ENCODE peak calls at places on chromosomes 6 and 20, in four cellular contexts. One of them, this sample, is unnamed.

GRCh38 chr6:3227363-3228045 is at the start of gene TUBB2B:
- DNase-seq in ovary: no peak
- DNase-seq in fibroblast of mammary gland: no peak
- DNase-seq in DND-41: no peak
- DNase-seq in this sample: no peak

GRCh38 chr6:39566381-39566934 is 158.8 kb downstream of the KIF6 start:
- DNase-seq in DND-41: no peak
- DNase-seq in fibroblast of mammary gland: peak
- DNase-seq in ovary: no peak
- DNase-seq in this sample: no peak

GRCh38 chr20:47809161-47809560 is 23.9 kb upstream of the SULF2 start:
- DNase-seq in fibroblast of mammary gland: no peak
- DNase-seq in DND-41: no peak
- DNase-seq in ovary: no peak
- DNase-seq in this sample: no peak

GRCh38 chr6:89073840-89074239 is 6.7 kb upstream of the PNRC1 start:
- DNase-seq in ovary: no peak
- DNase-seq in fibroblast of mammary gland: no peak
- DNase-seq in DND-41: no peak
- DNase-seq in this sample: no peak

GRCh38 chr6:11349880-11350279 is 117.4 kb upstream of the NEDD9 start:
- DNase-seq in DND-41: no peak
- DNase-seq in ovary: no peak
- DNase-seq in fibroblast of mammary gland: no peak
- DNase-seq in this sample: no peak

GRCh38 chr6:111565316-111566221 is 40.1 kb downstream of the TRAF3IP2 start:
- DNase-seq in DND-41: peak
- DNase-seq in ovary: no peak
- DNase-seq in fibroblast of mammary gland: no peak
- DNase-seq in this sample: no peak

GRCh38 chr6:52876056-52876787 is 33.3 kb downstream of the GSTA3 start:
- DNase-seq in fibroblast of mammary gland: no peak
- DNase-seq in ovary: no peak
- DNase-seq in DND-41: no peak
- DNase-seq in this sample: peak

GRCh38 chr6:81625216-81625615 is 127.3 kb downstream of the TENT5A start:
- DNase-seq in fibroblast of mammary gland: no peak
- DNase-seq in ovary: no peak
- DNase-seq in DND-41: no peak
- DNase-seq in this sample: peak

GRCh38 chr20:5691918-5692618 is 58.1 kb upstream of the SHLD1 start:
- DNase-seq in ovary: no peak
- DNase-seq in DND-41: peak
- DNase-seq in fibroblast of mammary gland: no peak
- DNase-seq in this sample: no peak

GRCh38 chr6:43205849-43206248 is 23.4 kb downstream of the DNPH1 start:
- DNase-seq in DND-41: no peak
- DNase-seq in fibroblast of mammary gland: no peak
- DNase-seq in ovary: no peak
- DNase-seq in this sample: no peak

GRCh38 chr20:53146201-53146891 is 174.2 kb downstream of the TSHZ2 start:
- DNase-seq in fibroblast of mammary gland: no peak
- DNase-seq in DND-41: no peak
- DNase-seq in ovary: no peak
- DNase-seq in this sample: no peak

GRCh38 chr6:13425971-13426931 is 61.1 kb downstream of the GFOD1 start:
- DNase-seq in ovary: no peak
- DNase-seq in fibroblast of mammary gland: peak
- DNase-seq in DND-41: no peak
- DNase-seq in this sample: peak

GRCh38 chr20:9407805-9408421 is 106.5 kb upstream of the LAMP5 start:
- DNase-seq in DND-41: peak
- DNase-seq in fibroblast of mammary gland: peak
- DNase-seq in ovary: no peak
- DNase-seq in this sample: peak

GRCh38 chr20:16664031-16664430 is 65.8 kb upstream of the SNRPB2 start:
- DNase-seq in DND-41: no peak
- DNase-seq in ovary: no peak
- DNase-seq in fibroblast of mammary gland: no peak
- DNase-seq in this sample: no peak

GRCh38 chr6:107320126-107320525 is 139.2 kb downstream of the PDSS2 start:
- DNase-seq in ovary: no peak
- DNase-seq in DND-41: no peak
- DNase-seq in fibroblast of mammary gland: peak
- DNase-seq in this sample: peak

GRCh38 chr6:162852810-162853577 is 125.2 kb downstream of the PACRG start:
- DNase-seq in ovary: no peak
- DNase-seq in fibroblast of mammary gland: no peak
- DNase-seq in DND-41: no peak
- DNase-seq in this sample: no peak

GRCh38 chr6:29946380-29946779 is 4.0 kb downstream of the HLA-A start:
- DNase-seq in DND-41: no peak
- DNase-seq in fibroblast of mammary gland: no peak
- DNase-seq in ovary: no peak
- DNase-seq in this sample: no peak

GRCh38 chr20:18662279-18662678 is 74.4 kb downstream of the DTD1 start:
- DNase-seq in ovary: no peak
- DNase-seq in DND-41: no peak
- DNase-seq in fibroblast of mammary gland: no peak
- DNase-seq in this sample: no peak

GRCh38 chr6:32113386-32114352 is 4.5 kb upstream of the TNXB start:
- DNase-seq in fibroblast of mammary gland: peak
- DNase-seq in DND-41: no peak
- DNase-seq in ovary: peak
- DNase-seq in this sample: peak

GRCh38 chr6:170031684-170032121 is 259.2 kb downstream of the DLL1 start:
- DNase-seq in ovary: peak
- DNase-seq in DND-41: no peak
- DNase-seq in fibroblast of mammary gland: no peak
- DNase-seq in this sample: no peak

GRCh38 chr20:5153612-5154542 is 27.1 kb downstream of the CDS2 start:
- DNase-seq in ovary: no peak
- DNase-seq in DND-41: no peak
- DNase-seq in fibroblast of mammary gland: peak
- DNase-seq in this sample: no peak

GRCh38 chr20:25090492-25091429 is 8.8 kb upstream of the VSX1 start:
- DNase-seq in DND-41: peak
- DNase-seq in ovary: no peak
- DNase-seq in fibroblast of mammary gland: no peak
- DNase-seq in this sample: no peak

GRCh38 chr6:16043171-16044142 is 85.4 kb upstream of the MYLIP start:
- DNase-seq in ovary: no peak
- DNase-seq in fibroblast of mammary gland: peak
- DNase-seq in DND-41: no peak
- DNase-seq in this sample: peak

GRCh38 chr20:7375905-7376304 is 564.4 kb downstream of the HAO1 start:
- DNase-seq in DND-41: no peak
- DNase-seq in fibroblast of mammary gland: peak
- DNase-seq in ovary: no peak
- DNase-seq in this sample: peak

GRCh38 chr20:40868568-40869223 is 159.9 kb upstream of the TOP1 start:
- DNase-seq in ovary: peak
- DNase-seq in DND-41: no peak
- DNase-seq in fibroblast of mammary gland: peak
- DNase-seq in this sample: peak

GRCh38 chr6:36853325-36853724 is 14.1 kb upstream of the CPNE5 start:
- DNase-seq in DND-41: no peak
- DNase-seq in ovary: no peak
- DNase-seq in fibroblast of mammary gland: peak
- DNase-seq in this sample: peak

GRCh38 chr6:10420546-10421507 is 6.0 kb upstream of the TFAP2A start:
- DNase-seq in DND-41: no peak
- DNase-seq in fibroblast of mammary gland: no peak
- DNase-seq in ovary: no peak
- DNase-seq in this sample: no peak

GRCh38 chr6:134238006-134238405 is 79.9 kb downstream of the SGK1 start:
- DNase-seq in ovary: no peak
- DNase-seq in DND-41: no peak
- DNase-seq in fibroblast of mammary gland: no peak
- DNase-seq in this sample: no peak

GRCh38 chr20:8303651-8304050 is 171.6 kb downstream of the PLCB1 start:
- DNase-seq in fibroblast of mammary gland: no peak
- DNase-seq in ovary: no peak
- DNase-seq in DND-41: no peak
- DNase-seq in this sample: no peak

GRCh38 chr6:3289664-3290055 is 30.9 kb downstream of the PSMG4 start:
- DNase-seq in DND-41: no peak
- DNase-seq in ovary: no peak
- DNase-seq in fibroblast of mammary gland: no peak
- DNase-seq in this sample: no peak

DNA sequence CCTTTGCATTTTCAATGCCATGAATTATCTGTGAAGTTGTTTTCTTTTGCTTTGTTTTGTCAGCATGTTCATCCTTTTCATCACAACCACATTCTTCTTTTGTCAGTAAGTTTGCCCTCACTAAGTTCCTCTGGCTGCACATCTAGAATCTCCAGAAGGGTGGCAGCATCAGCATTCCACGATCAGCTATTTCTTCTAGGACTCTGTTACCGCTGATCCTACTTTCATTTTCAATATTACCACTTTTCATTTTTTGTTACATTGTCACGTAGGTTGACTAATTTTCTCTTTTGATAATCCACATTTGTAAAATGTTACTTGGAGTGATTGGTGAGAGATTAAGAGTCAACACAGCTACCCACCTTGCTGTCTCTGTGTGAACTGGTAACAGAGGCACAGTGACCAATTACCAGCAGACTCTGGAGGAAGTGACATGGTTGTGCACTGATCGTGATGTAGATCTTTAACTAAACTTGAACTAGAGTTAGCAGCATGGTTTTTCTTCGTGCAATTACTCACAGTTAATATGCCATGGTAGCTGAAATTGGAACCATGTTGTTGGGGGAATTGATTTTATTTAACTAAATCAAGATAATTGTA is 307.9 kb upstream of the SLC35B3 start:
- DNase-seq in DND-41: no peak
- DNase-seq in fibroblast of mammary gland: no peak
- DNase-seq in ovary: no peak
- DNase-seq in this sample: no peak
- TF ChIP-seq CTCF in DND-41: peak
- TF ChIP-seq CTCF in fibroblast of mammary gland: no peak
- TF ChIP-seq CTCF in ovary: no peak
- TF ChIP-seq CTCF in this sample: no peak

DNA sequence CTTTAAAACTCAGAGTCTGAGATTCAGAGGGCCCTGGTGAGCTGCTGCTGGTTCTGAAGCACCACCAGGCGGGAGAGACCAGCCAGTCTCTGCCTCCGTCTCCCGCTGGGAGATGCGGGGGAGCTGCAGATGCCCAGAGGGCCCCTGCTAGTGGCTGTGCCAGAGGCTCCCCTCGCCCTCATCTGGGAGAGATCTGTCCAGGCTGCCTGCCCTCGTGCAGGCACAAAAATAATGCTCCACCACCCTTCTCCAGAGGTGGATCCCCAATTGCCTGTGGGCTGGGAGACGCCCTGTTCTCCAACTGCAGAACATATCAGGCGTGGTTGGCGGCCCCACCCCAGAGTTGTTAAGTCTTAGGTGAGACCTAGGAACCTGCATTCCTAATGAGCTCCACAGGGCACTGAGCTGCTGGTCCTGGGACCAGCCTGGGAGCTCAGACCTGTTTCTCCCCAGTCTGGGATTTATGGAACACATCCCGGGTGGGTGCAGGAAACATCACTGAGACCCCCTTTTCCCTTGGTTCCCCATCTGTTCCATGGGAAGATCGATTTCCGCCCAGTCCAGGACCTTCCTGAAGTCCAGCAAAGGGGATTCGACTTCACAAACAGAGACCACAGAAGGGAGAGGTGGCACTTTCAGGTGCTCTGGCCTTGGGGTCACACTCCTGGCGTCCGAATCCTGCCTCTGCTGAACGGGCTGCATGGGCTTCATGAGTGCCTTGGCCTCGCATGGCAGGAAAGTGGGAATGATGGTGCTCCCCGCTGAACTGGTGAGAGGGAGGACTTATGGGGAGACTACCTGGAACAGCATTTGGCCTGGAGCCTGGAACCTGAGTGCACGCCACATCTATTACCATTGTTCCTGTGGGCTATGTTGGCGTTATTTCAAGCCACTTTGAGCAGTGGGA is 296.5 kb downstream of the TAF4 start:
- DNase-seq in DND-41: no peak
- DNase-seq in fibroblast of mammary gland: no peak
- DNase-seq in ovary: no peak
- DNase-seq in this sample: no peak
- TF ChIP-seq CTCF in DND-41: no peak
- TF ChIP-seq CTCF in fibroblast of mammary gland: no peak
- TF ChIP-seq CTCF in ovary: no peak
- TF ChIP-seq CTCF in this sample: no peak

GRCh38 chr6:8499540-8499939 is 64.2 kb upstream of the SLC35B3 start:
- DNase-seq in DND-41: no peak
- DNase-seq in fibroblast of mammary gland: no peak
- DNase-seq in ovary: no peak
- DNase-seq in this sample: no peak
- TF ChIP-seq CTCF in DND-41: peak
- TF ChIP-seq CTCF in fibroblast of mammary gland: no peak
- TF ChIP-seq CTCF in ovary: no peak
- TF ChIP-seq CTCF in this sample: peak

GRCh38 chr6:4788953-4789584 is 12.9 kb downstream of the CDYL start:
- DNase-seq in ovary: no peak
- DNase-seq in fibroblast of mammary gland: no peak
- DNase-seq in DND-41: no peak
- DNase-seq in this sample: no peak

GRCh38 chr6:4786936-4787504 is 10.8 kb downstream of the CDYL start:
- DNase-seq in ovary: no peak
- DNase-seq in fibroblast of mammary gland: no peak
- DNase-seq in DND-41: no peak
- DNase-seq in this sample: no peak

GRCh38 chr6:4791174-4791573 is 15.0 kb downstream of the CDYL start:
- DNase-seq in DND-41: no peak
- DNase-seq in fibroblast of mammary gland: peak
- DNase-seq in ovary: no peak
- DNase-seq in this sample: no peak

GRCh38 chr6:4788482-4788881 is 12.3 kb downstream of the CDYL start:
- DNase-seq in DND-41: no peak
- DNase-seq in ovary: no peak
- DNase-seq in fibroblast of mammary gland: no peak
- DNase-seq in this sample: no peak

DNA sequence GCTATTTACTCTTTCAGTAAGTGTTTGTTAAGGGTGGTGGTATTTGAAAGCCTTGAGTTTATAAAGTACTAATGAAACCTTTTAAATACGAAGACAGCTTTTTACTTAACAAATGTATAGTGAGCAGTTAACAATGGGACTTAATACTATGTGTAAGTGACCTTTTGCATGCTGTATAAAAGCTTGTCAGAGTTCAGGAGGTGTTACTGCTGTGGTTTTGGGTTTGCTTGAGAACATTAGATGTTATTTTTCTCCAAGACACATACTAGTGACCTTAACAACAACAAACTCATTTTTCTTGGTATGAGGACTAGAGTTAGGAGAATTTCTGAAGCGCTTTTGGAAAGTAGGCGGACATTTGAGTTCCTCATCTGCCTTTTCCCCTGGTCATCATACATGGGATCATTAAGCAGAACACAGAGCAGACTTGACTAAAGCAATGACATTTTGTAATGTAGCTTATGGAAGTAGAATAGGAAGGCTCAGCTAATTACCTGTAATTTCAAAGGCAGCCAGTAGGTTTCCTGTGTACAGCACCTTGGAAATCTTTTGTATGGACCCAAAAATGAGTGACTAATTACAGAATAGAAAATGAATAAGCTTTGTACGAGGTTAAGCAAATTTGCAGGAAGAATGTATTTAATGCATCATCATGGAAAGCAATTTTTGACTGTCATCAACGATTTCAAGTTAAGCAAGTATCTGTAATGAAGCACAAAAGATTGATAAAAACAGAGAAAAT is 14.1 kb downstream of the CDYL start:
- DNase-seq in DND-41: no peak
- DNase-seq in ovary: no peak
- DNase-seq in fibroblast of mammary gland: no peak
- DNase-seq in this sample: no peak
- TF ChIP-seq CTCF in DND-41: peak
- TF ChIP-seq CTCF in ovary: no peak
- TF ChIP-seq CTCF in fibroblast of mammary gland: peak
- TF ChIP-seq CTCF in this sample: peak

This sample was measured in fibroblast of pulmonary artery.